ENCODE peak calls at places on chromosomes 1 and 21, in ten cellular contexts. E is MCF 10A; I is naive thymus-derived CD8-positive, alpha-beta T cell; Q is stimulated activated CD4-positive, alpha-beta T cell treated with anti-CD3 and anti-CD28 coated beads, TNF-alpha, amount 100 ng/mL, for 48 hours; F is PC-3; S is esophagus muscularis mucosa; U is lung; R is nephron progenitor cell; C is HS-5; O is body of pancreas. B is an unnamed sample.

GRCh38 chr1:15680131-15680530 is 4.0 kb upstream of the PLEKHM2 start:
- DNase-seq in E (peak; percentile 84), I (no peak), Q (peak; percentile 7), F (peak; percentile 30), S (no peak), U (no peak), R (no peak), C (peak; percentile 58), O (no peak), B (no peak)

GRCh38 chr1:209850342-209850979 is 22.7 kb downstream of the UTP25 start:
- DNase-seq in E (peak; percentile 80), I (no peak), Q (peak; percentile 10), F (peak; percentile 89), S (peak; percentile 68), U (no peak), R (peak; percentile 68), C (no peak), O (peak; percentile 44), B (peak; percentile 33)

GRCh38 chr1:228162286-228163003 is 3.2 kb upstream of the IBA57 start:
- DNase-seq in E (peak; percentile 66), I (no peak), Q (no peak), F (peak; percentile 16), S (no peak), U (no peak), R (no peak), C (no peak), O (no peak), B (no peak)

GRCh38 chr1:85047472-85048295 is 616 bp downstream of the MCOLN3 start:
- DNase-seq in E (no peak), I (peak; percentile 9), Q (no peak), F (no peak), S (no peak), U (peak; percentile 29), R (peak; percentile 66), C (no peak), O (peak; percentile 38), B (peak; percentile 41)

GRCh38 chr21:30448514-30448913 is 8.4 kb downstream of the KRTAP15-1 start:
- DNase-seq in E (no peak), I (no peak), Q (no peak), F (no peak), S (no peak), U (no peak), R (no peak), C (no peak), O (no peak), B (no peak)

GRCh38 chr1:35845766-35846165 is 37.2 kb upstream of the AGO1 start:
- DNase-seq in E (no peak), I (no peak), Q (no peak), F (no peak), S (no peak), U (no peak), R (no peak), C (no peak), O (no peak), B (no peak)

GRCh38 chr1:164857439-164857838 is 298.5 kb downstream of the PBX1 start:
- DNase-seq in E (no peak), I (no peak), Q (no peak), F (no peak), S (no peak), U (no peak), R (no peak), C (no peak), O (no peak), B (no peak)

GRCh38 chr1:170410391-170411146 is 121.4 kb upstream of the GORAB start:
- DNase-seq in E (peak; percentile 72), I (no peak), Q (no peak), F (peak; percentile 46), S (no peak), U (no peak), R (no peak), C (peak; percentile 84), O (no peak), B (no peak)

GRCh38 chr1:211804915-211805314 is 25.6 kb downstream of the LPGAT1 start:
- DNase-seq in E (no peak), I (no peak), Q (no peak), F (no peak), S (no peak), U (no peak), R (no peak), C (no peak), O (no peak), B (no peak)

GRCh38 chr1:201261771-201262547 is 21.3 kb upstream of the PKP1 start:
- DNase-seq in E (no peak), I (no peak), Q (no peak), F (no peak), S (peak; percentile 88), U (peak; percentile 21), R (no peak), C (no peak), O (no peak), B (no peak)

GRCh38 chr1:192879416-192879815 is 70.6 kb downstream of the RGS2 start:
- DNase-seq in E (no peak), I (no peak), Q (no peak), F (no peak), S (no peak), U (no peak), R (no peak), C (no peak), O (no peak), B (no peak)

GRCh38 chr1:110370827-110371226 is 20.0 kb downstream of the SLC16A4 start:
- DNase-seq in E (peak; percentile 54), I (no peak), Q (no peak), F (peak; percentile 71), S (no peak), U (no peak), R (no peak), C (peak; percentile 33), O (no peak), B (no peak)

GRCh38 chr1:71473331-71473730 is 392.5 kb upstream of the ZRANB2 start:
- DNase-seq in E (no peak), I (no peak), Q (no peak), F (no peak), S (no peak), U (no peak), R (no peak), C (no peak), O (no peak), B (peak; percentile 52)

GRCh38 chr1:197519741-197520334 is 251.8 kb downstream of the CRB1 start:
- DNase-seq in E (peak; percentile 30), I (peak; percentile 18), Q (no peak), F (peak; percentile 36), S (no peak), U (no peak), R (no peak), C (no peak), O (no peak), B (no peak)

GRCh38 chr1:246160905-246161304 is 346.2 kb downstream of the SMYD3 start:
- DNase-seq in E (no peak), I (no peak), Q (no peak), F (no peak), S (peak; percentile 90), U (no peak), R (no peak), C (no peak), O (no peak), B (no peak)

GRCh38 chr1:41021526-41022308 is at the start of gene SLFNL1:
- DNase-seq in E (peak; percentile 26), I (no peak), Q (no peak), F (no peak), S (no peak), U (no peak), R (peak; percentile 26), C (no peak), O (no peak), B (no peak)

GRCh38 chr1:9794081-9794480 is 29.7 kb downstream of the CLSTN1 start:
- DNase-seq in E (no peak), I (no peak), Q (no peak), F (no peak), S (no peak), U (no peak), R (no peak), C (no peak), O (no peak), B (no peak)

GRCh38 chr1:183807549-183808168 is 2.7 kb downstream of the RGL1 start:
- DNase-seq in E (peak; percentile 34), I (no peak), Q (no peak), F (peak; percentile 73), S (no peak), U (no peak), R (no peak), C (peak; percentile 56), O (no peak), B (peak; percentile 49)

GRCh38 chr1:228148196-228148861 is 1.4 kb upstream of the GJC2 start:
- DNase-seq in E (peak; percentile 43), I (no peak), Q (no peak), F (no peak), S (no peak), U (no peak), R (no peak), C (no peak), O (no peak), B (no peak)

GRCh38 chr1:15957221-15958090 is 18.4 kb downstream of the ZBTB17 start:
- DNase-seq in E (no peak), I (no peak), Q (no peak), F (no peak), S (no peak), U (no peak), R (peak; percentile 55), C (no peak), O (no peak), B (no peak)

GRCh38 chr1:242535986-242536385 is 11.5 kb upstream of the PLD5 start:
- DNase-seq in E (no peak), I (no peak), Q (no peak), F (no peak), S (no peak), U (no peak), R (no peak), C (no peak), O (no peak), B (no peak)

GRCh38 chr1:108595510-108595909 is 35.6 kb downstream of the EEIG2 start:
- DNase-seq in E (no peak), I (no peak), Q (no peak), F (no peak), S (no peak), U (no peak), R (no peak), C (no peak), O (no peak), B (no peak)